ENCODE peak calls at places on chromosomes 3 and 15, in ten cellular contexts. H is HTR-8/SVneo, C is heart right ventricle, N is fibroblast of the aortic adventitia, P is AG04449, E is GM12865, A is cortex of kidney, R is posterior cingulate gyrus, I is cardiac septum, M is mucosa of gallbladder. Q is an unnamed sample.

GRCh38 chr3:117688583-117688982 is 979.0 kb downstream of the TUSC7 start:
- DNase-seq in H (no peak), C (no peak), N (no peak), P (no peak), E (no peak), A (no peak), R (peak), I (no peak), M (no peak), Q (no peak)

GRCh38 chr15:70044168-70044567 is 53.5 kb downstream of the TLE3 start:
- DNase-seq in H (no peak), C (no peak), N (no peak), P (no peak), E (no peak), A (no peak), R (peak), I (peak), M (no peak), Q (no peak)

GRCh38 chr15:40242671-40243070 is 3.8 kb downstream of the PAK6 start:
- DNase-seq in H (no peak), C (no peak), N (no peak), P (no peak), E (no peak), A (no peak), R (no peak), I (no peak), M (no peak), Q (no peak)

GRCh38 chr3:55292360-55292759 is 194.7 kb downstream of the WNT5A start:
- DNase-seq in H (no peak), C (no peak), N (no peak), P (no peak), E (no peak), A (no peak), R (no peak), I (no peak), M (no peak), Q (no peak)

GRCh38 chr3:47005212-47006144 is 26.0 kb downstream of the NBEAL2 start:
- DNase-seq in H (no peak), C (no peak), N (no peak), P (no peak), E (no peak), A (no peak), R (no peak), I (no peak), M (no peak), Q (no peak)

GRCh38 chr15:100200287-100200772 is 141.4 kb downstream of the ADAMTS17 start:
- DNase-seq in H (no peak), C (no peak), N (no peak), P (no peak), E (no peak), A (no peak), R (no peak), I (no peak), M (no peak), Q (no peak)

GRCh38 chr3:144643778-144644191 is 672.2 kb downstream of the DIPK2A start:
- DNase-seq in H (no peak), C (no peak), N (peak), P (no peak), E (no peak), A (no peak), R (peak), I (no peak), M (no peak), Q (peak)

GRCh38 chr3:165895919-165896318 is 58.7 kb upstream of the BCHE start:
- DNase-seq in H (no peak), C (no peak), N (no peak), P (no peak), E (peak), A (no peak), R (no peak), I (no peak), M (no peak), Q (peak)

GRCh38 chr3:71581451-71581980 is 2.0 kb downstream of the FOXP1 start:
- DNase-seq in H (no peak), C (peak), N (peak), P (no peak), E (no peak), A (no peak), R (peak), I (peak), M (no peak), Q (peak)